ENCODE peak calls at places on chromosomes 2 and 18, in ten cellular contexts. One of them, this sample, is unnamed.

GRCh38 chr2:20452551-20452950 is 5.7 kb downstream of the RHOB start:
- DNase-seq in A549: no peak
- DNase-seq in transverse colon: no peak
- DNase-seq in tibial nerve: peak; percentile 68
- DNase-seq in GM12878: no peak
- DNase-seq in H1: no peak
- DNase-seq in sigmoid colon: peak; percentile 82
- DNase-seq in upper lobe of left lung: peak; percentile 21
- DNase-seq in esophagus muscularis mucosa: no peak
- DNase-seq in stomach: peak; percentile 27
- DNase-seq in this sample: no peak

GRCh38 chr2:176146101-176146500 is 5.2 kb upstream of the HOXD4 start:
- DNase-seq in A549: no peak
- DNase-seq in transverse colon: no peak
- DNase-seq in tibial nerve: no peak
- DNase-seq in GM12878: no peak
- DNase-seq in H1: no peak
- DNase-seq in sigmoid colon: no peak
- DNase-seq in upper lobe of left lung: no peak
- DNase-seq in esophagus muscularis mucosa: no peak
- DNase-seq in stomach: peak; percentile 9
- DNase-seq in this sample: no peak

GRCh38 chr2:171595896-171596295 is 73.6 kb downstream of the CYBRD1 start:
- DNase-seq in A549: no peak
- DNase-seq in transverse colon: no peak
- DNase-seq in tibial nerve: no peak
- DNase-seq in GM12878: no peak
- DNase-seq in H1: no peak
- DNase-seq in sigmoid colon: no peak
- DNase-seq in upper lobe of left lung: no peak
- DNase-seq in esophagus muscularis mucosa: peak; percentile 45
- DNase-seq in stomach: no peak
- DNase-seq in this sample: no peak

GRCh38 chr18:78130232-78131195 is 849.1 kb upstream of the SALL3 start:
- DNase-seq in A549: no peak
- DNase-seq in transverse colon: no peak
- DNase-seq in tibial nerve: no peak
- DNase-seq in GM12878: no peak
- DNase-seq in H1: no peak
- DNase-seq in sigmoid colon: no peak
- DNase-seq in upper lobe of left lung: no peak
- DNase-seq in esophagus muscularis mucosa: peak; percentile 74
- DNase-seq in stomach: no peak
- DNase-seq in this sample: no peak

GRCh38 chr2:40179801-40180200 is 272.1 kb downstream of the SLC8A1 start:
- DNase-seq in A549: no peak
- DNase-seq in transverse colon: no peak
- DNase-seq in tibial nerve: no peak
- DNase-seq in GM12878: no peak
- DNase-seq in H1: no peak
- DNase-seq in sigmoid colon: no peak
- DNase-seq in upper lobe of left lung: no peak
- DNase-seq in esophagus muscularis mucosa: no peak
- DNase-seq in stomach: no peak
- DNase-seq in this sample: no peak

GRCh38 chr2:195049372-195050031 is 607.5 kb upstream of the SLC39A10 start:
- DNase-seq in A549: no peak
- DNase-seq in transverse colon: no peak
- DNase-seq in tibial nerve: no peak
- DNase-seq in GM12878: no peak
- DNase-seq in H1: no peak
- DNase-seq in sigmoid colon: no peak
- DNase-seq in upper lobe of left lung: no peak
- DNase-seq in esophagus muscularis mucosa: no peak
- DNase-seq in stomach: no peak
- DNase-seq in this sample: no peak

GRCh38 chr18:44680271-44681038 is at the start of gene SETBP1:
- DNase-seq in A549: peak; percentile 19
- DNase-seq in transverse colon: peak; percentile 71
- DNase-seq in tibial nerve: peak; percentile 69
- DNase-seq in GM12878: no peak
- DNase-seq in H1: peak; percentile 74
- DNase-seq in sigmoid colon: peak; percentile 93
- DNase-seq in upper lobe of left lung: peak; percentile 24
- DNase-seq in esophagus muscularis mucosa: peak; percentile 95
- DNase-seq in stomach: peak; percentile 76
- DNase-seq in this sample: peak; percentile 83

GRCh38 chr18:31400191-31400590 is 23.6 kb downstream of the DSG4 start:
- DNase-seq in A549: no peak
- DNase-seq in transverse colon: no peak
- DNase-seq in tibial nerve: no peak
- DNase-seq in GM12878: no peak
- DNase-seq in H1: no peak
- DNase-seq in sigmoid colon: no peak
- DNase-seq in upper lobe of left lung: no peak
- DNase-seq in esophagus muscularis mucosa: no peak
- DNase-seq in stomach: no peak
- DNase-seq in this sample: no peak

GRCh38 chr18:48657446-48658120 is 118.8 kb downstream of the CTIF start:
- DNase-seq in A549: no peak
- DNase-seq in transverse colon: no peak
- DNase-seq in tibial nerve: no peak
- DNase-seq in GM12878: no peak
- DNase-seq in H1: no peak
- DNase-seq in sigmoid colon: peak; percentile 42
- DNase-seq in upper lobe of left lung: no peak
- DNase-seq in esophagus muscularis mucosa: no peak
- DNase-seq in stomach: no peak
- DNase-seq in this sample: no peak

GRCh38 chr2:8661736-8662135 is 20.1 kb upstream of the ID2 start:
- DNase-seq in A549: no peak
- DNase-seq in transverse colon: no peak
- DNase-seq in tibial nerve: no peak
- DNase-seq in GM12878: no peak
- DNase-seq in H1: no peak
- DNase-seq in sigmoid colon: peak; percentile 73
- DNase-seq in upper lobe of left lung: no peak
- DNase-seq in esophagus muscularis mucosa: no peak
- DNase-seq in stomach: no peak
- DNase-seq in this sample: peak; percentile 56

GRCh38 chr18:77059294-77059916 is 73.2 kb downstream of the MBP start:
- DNase-seq in A549: peak; percentile 44
- DNase-seq in transverse colon: no peak
- DNase-seq in tibial nerve: peak; percentile 67
- DNase-seq in GM12878: no peak
- DNase-seq in H1: no peak
- DNase-seq in sigmoid colon: no peak
- DNase-seq in upper lobe of left lung: no peak
- DNase-seq in esophagus muscularis mucosa: no peak
- DNase-seq in stomach: no peak
- DNase-seq in this sample: no peak

GRCh38 chr2:145356046-145356445 is 836.1 kb upstream of the ZEB2 start:
- DNase-seq in A549: no peak
- DNase-seq in transverse colon: no peak
- DNase-seq in tibial nerve: no peak
- DNase-seq in GM12878: no peak
- DNase-seq in H1: no peak
- DNase-seq in sigmoid colon: no peak
- DNase-seq in upper lobe of left lung: no peak
- DNase-seq in esophagus muscularis mucosa: no peak
- DNase-seq in stomach: no peak
- DNase-seq in this sample: no peak

GRCh38 chr2:220664272-220665107 is 907.6 kb downstream of the EPHA4 start:
- DNase-seq in A549: no peak
- DNase-seq in transverse colon: no peak
- DNase-seq in tibial nerve: peak; percentile 61
- DNase-seq in GM12878: no peak
- DNase-seq in H1: no peak
- DNase-seq in sigmoid colon: no peak
- DNase-seq in upper lobe of left lung: no peak
- DNase-seq in esophagus muscularis mucosa: no peak
- DNase-seq in stomach: no peak
- DNase-seq in this sample: no peak

GRCh38 chr2:47719099-47719498 is 63.8 kb upstream of the MSH6 start:
- DNase-seq in A549: no peak
- DNase-seq in transverse colon: no peak
- DNase-seq in tibial nerve: no peak
- DNase-seq in GM12878: peak; percentile 44
- DNase-seq in H1: no peak
- DNase-seq in sigmoid colon: no peak
- DNase-seq in upper lobe of left lung: no peak
- DNase-seq in esophagus muscularis mucosa: no peak
- DNase-seq in stomach: no peak
- DNase-seq in this sample: no peak

GRCh38 chr2:155965415-155966070 is 367.0 kb downstream of the NR4A2 start:
- DNase-seq in A549: no peak
- DNase-seq in transverse colon: no peak
- DNase-seq in tibial nerve: no peak
- DNase-seq in GM12878: no peak
- DNase-seq in H1: no peak
- DNase-seq in sigmoid colon: no peak
- DNase-seq in upper lobe of left lung: no peak
- DNase-seq in esophagus muscularis mucosa: no peak
- DNase-seq in stomach: no peak
- DNase-seq in this sample: no peak

GRCh38 chr2:239756392-239757153 is 268.6 kb downstream of the NDUFA10 start:
- DNase-seq in A549: no peak
- DNase-seq in transverse colon: no peak
- DNase-seq in tibial nerve: no peak
- DNase-seq in GM12878: no peak
- DNase-seq in H1: no peak
- DNase-seq in sigmoid colon: no peak
- DNase-seq in upper lobe of left lung: no peak
- DNase-seq in esophagus muscularis mucosa: no peak
- DNase-seq in stomach: no peak
- DNase-seq in this sample: no peak

GRCh38 chr2:15112216-15112615 is 448.9 kb downstream of the NBAS start:
- DNase-seq in A549: no peak
- DNase-seq in transverse colon: no peak
- DNase-seq in tibial nerve: no peak
- DNase-seq in GM12878: no peak
- DNase-seq in H1: no peak
- DNase-seq in sigmoid colon: no peak
- DNase-seq in upper lobe of left lung: no peak
- DNase-seq in esophagus muscularis mucosa: no peak
- DNase-seq in stomach: no peak
- DNase-seq in this sample: no peak

GRCh38 chr18:32470136-32470712 is 458 bp downstream of the GAREM1 start:
- DNase-seq in A549: peak; percentile 12
- DNase-seq in transverse colon: peak; percentile 40
- DNase-seq in tibial nerve: no peak
- DNase-seq in GM12878: no peak
- DNase-seq in H1: peak; percentile 59
- DNase-seq in sigmoid colon: peak; percentile 79
- DNase-seq in upper lobe of left lung: peak; percentile 44
- DNase-seq in esophagus muscularis mucosa: no peak
- DNase-seq in stomach: peak; percentile 45
- DNase-seq in this sample: no peak

GRCh38 chr2:12008425-12009061 is 262.1 kb downstream of the LPIN1 start:
- DNase-seq in A549: no peak
- DNase-seq in transverse colon: no peak
- DNase-seq in tibial nerve: no peak
- DNase-seq in GM12878: peak; percentile 79
- DNase-seq in H1: no peak
- DNase-seq in sigmoid colon: no peak
- DNase-seq in upper lobe of left lung: no peak
- DNase-seq in esophagus muscularis mucosa: no peak
- DNase-seq in stomach: no peak
- DNase-seq in this sample: no peak

GRCh38 chr2:128472789-128473174 is 154.1 kb upstream of the HS6ST1 start:
- DNase-seq in A549: no peak
- DNase-seq in transverse colon: no peak
- DNase-seq in tibial nerve: no peak
- DNase-seq in GM12878: no peak
- DNase-seq in H1: no peak
- DNase-seq in sigmoid colon: no peak
- DNase-seq in upper lobe of left lung: no peak
- DNase-seq in esophagus muscularis mucosa: no peak
- DNase-seq in stomach: no peak
- DNase-seq in this sample: no peak
- H3K27ac ChIP-seq in A549: no peak overlapping the region
- H3K27ac ChIP-seq in transverse colon: no peak overlapping the region
- H3K27ac ChIP-seq in tibial nerve: no peak overlapping the region
- H3K27ac ChIP-seq in GM12878: no peak overlapping the region
- H3K27ac ChIP-seq in H1: no peak overlapping the region
- H3K27ac ChIP-seq in sigmoid colon: no peak overlapping the region
- H3K27ac ChIP-seq in upper lobe of left lung: no peak overlapping the region
- H3K27ac ChIP-seq in esophagus muscularis mucosa: no peak overlapping the region
- H3K27ac ChIP-seq in stomach: no peak overlapping the region
- H3K27ac ChIP-seq in this sample: no peak overlapping the region

GRCh38 chr2:241692448-241692847 is 5.8 kb upstream of the DTYMK start:
- DNase-seq in A549: no peak
- DNase-seq in transverse colon: no peak
- DNase-seq in tibial nerve: no peak
- DNase-seq in GM12878: no peak
- DNase-seq in H1: no peak
- DNase-seq in sigmoid colon: no peak
- DNase-seq in upper lobe of left lung: no peak
- DNase-seq in esophagus muscularis mucosa: no peak
- DNase-seq in stomach: no peak
- DNase-seq in this sample: no peak
- TF ChIP-seq EP300 in A549: no peak
- TF ChIP-seq EP300 in transverse colon: no peak
- TF ChIP-seq EP300 in tibial nerve: no peak
- TF ChIP-seq EP300 in GM12878: no peak
- TF ChIP-seq EP300 in H1: no peak
- TF ChIP-seq EP300 in sigmoid colon: no peak
- TF ChIP-seq EP300 in upper lobe of left lung: no peak
- TF ChIP-seq EP300 in esophagus muscularis mucosa: no peak
- TF ChIP-seq EP300 in stomach: no peak
- TF ChIP-seq EP300 in this sample: no peak

DNA sequence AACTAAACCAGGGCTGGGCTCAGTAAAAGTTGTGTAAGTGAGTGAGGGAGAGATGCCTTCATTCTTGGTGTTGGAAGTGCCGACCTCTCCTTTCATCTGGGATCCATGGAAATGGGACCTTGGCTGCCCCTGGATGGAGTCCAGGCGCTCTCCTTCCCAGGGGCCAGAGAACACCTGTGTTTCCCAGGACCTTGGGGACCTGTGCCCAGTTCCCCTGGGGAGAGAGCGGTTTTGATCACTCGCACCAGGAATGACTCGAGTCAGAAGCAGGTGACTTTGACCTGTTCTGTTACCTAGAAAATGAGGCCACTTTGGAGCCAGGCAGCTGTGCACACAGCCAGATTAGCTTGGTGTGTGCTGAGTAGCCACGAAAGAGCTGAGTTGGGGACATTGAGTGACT is 97.3 kb downstream of the SH3BP4 start:
- DNase-seq in A549: no peak
- DNase-seq in transverse colon: no peak
- DNase-seq in tibial nerve: no peak
- DNase-seq in GM12878: no peak
- DNase-seq in H1: no peak
- DNase-seq in sigmoid colon: no peak
- DNase-seq in upper lobe of left lung: no peak
- DNase-seq in esophagus muscularis mucosa: no peak
- DNase-seq in stomach: peak; percentile 88
- DNase-seq in this sample: no peak
- H3K4me1 ChIP-seq in A549: peaks cover 14% of the 10 kb centered on the region
- H3K4me1 ChIP-seq in transverse colon: peaks cover 10% of the 10 kb centered on the region
- H3K4me1 ChIP-seq in tibial nerve: peaks cover 11% of the 10 kb centered on the region
- H3K4me1 ChIP-seq in GM12878: peaks cover 2% of the 10 kb centered on the region
- H3K4me1 ChIP-seq in H1: no peaks in the 10 kb centered on the region
- H3K4me1 ChIP-seq in sigmoid colon: peaks cover 23% of the 10 kb centered on the region
- H3K4me1 ChIP-seq in upper lobe of left lung: peaks cover 45% of the 10 kb centered on the region
- H3K4me1 ChIP-seq in esophagus muscularis mucosa: peaks cover 24% of the 10 kb centered on the region
- H3K4me1 ChIP-seq in stomach: peaks cover 70% of the 10 kb centered on the region
- H3K4me1 ChIP-seq in this sample: no peaks in the 10 kb centered on the region

GRCh38 chr2:42328148-42328833 is 32.7 kb downstream of the COX7A2L start:
- DNase-seq in A549: peak; percentile 36
- DNase-seq in transverse colon: no peak
- DNase-seq in tibial nerve: no peak
- DNase-seq in GM12878: no peak
- DNase-seq in H1: no peak
- DNase-seq in sigmoid colon: no peak
- DNase-seq in upper lobe of left lung: no peak
- DNase-seq in esophagus muscularis mucosa: no peak
- DNase-seq in stomach: no peak
- DNase-seq in this sample: no peak
- H3K27ac ChIP-seq in A549: no peak overlapping the region
- H3K27ac ChIP-seq in transverse colon: no peak overlapping the region
- H3K27ac ChIP-seq in tibial nerve: no peak overlapping the region
- H3K27ac ChIP-seq in GM12878: no peak overlapping the region
- H3K27ac ChIP-seq in H1: no peak overlapping the region
- H3K27ac ChIP-seq in sigmoid colon: no peak overlapping the region
- H3K27ac ChIP-seq in upper lobe of left lung: no peak overlapping the region
- H3K27ac ChIP-seq in esophagus muscularis mucosa: no peak overlapping the region
- H3K27ac ChIP-seq in stomach: no peak overlapping the region
- H3K27ac ChIP-seq in this sample: no peak overlapping the region

This sample was measured in ovary.